ENCODE peak calls at places on chromosomes 4 and X, in four cellular contexts. Y is GM12878, J is WTC11, A is A549. V is an unnamed sample.

GRCh38 chr4:150987204-150987603 is 27.9 kb downstream of the LRBA start:
- DNase-seq in Y (no peak), A (no peak), J (no peak), V (no peak)

GRCh38 chr4:75612306-75612705 is 18.0 kb downstream of the CDKL2 start:
- DNase-seq in A (no peak), Y (no peak), J (no peak), V (no peak)

GRCh38 chrX:148070504-148070877 is 89.4 kb downstream of the FMR1NB start:
- DNase-seq in A (no peak), Y (no peak), J (no peak), V (no peak)

GRCh38 chrX:85611926-85612325 is 232.5 kb upstream of the POF1B start:
- DNase-seq in A (peak), J (no peak), Y (no peak), V (no peak)

GRCh38 chr4:101086801-101087586 is 260.3 kb downstream of the PPP3CA start:
- DNase-seq in A (peak), J (peak), Y (no peak), V (peak)

GRCh38 chr4:10346023-10346422 is 111.2 kb downstream of the ZNF518B start:
- DNase-seq in J (no peak), Y (no peak), A (no peak), V (no peak)

GRCh38 chrX:10591363-10592036 is 28.9 kb downstream of the MID1 start:
- DNase-seq in A (no peak), Y (no peak), J (no peak), V (no peak)

GRCh38 chr4:140219567-140219966 is 65.6 kb upstream of the MAML3 start:
- DNase-seq in A (no peak), J (no peak), Y (no peak), V (no peak)

GRCh38 chrX:153642313-153642654 is 4.7 kb upstream of the DUSP9 start:
- DNase-seq in Y (no peak), A (no peak), J (peak), V (no peak)

GRCh38 chr4:67687639-67688038 is 13.3 kb downstream of the UBA6 start:
- DNase-seq in J (no peak), Y (no peak), A (no peak), V (no peak)

GRCh38 chr4:186845137-186845842 is 121.6 kb upstream of the FAT1 start:
- DNase-seq in J (no peak), Y (no peak), A (peak), V (peak)
- TF ChIP-seq ESRRA in J (no peak), Y (no peak), A (no peak), V (no peak)

DNA sequence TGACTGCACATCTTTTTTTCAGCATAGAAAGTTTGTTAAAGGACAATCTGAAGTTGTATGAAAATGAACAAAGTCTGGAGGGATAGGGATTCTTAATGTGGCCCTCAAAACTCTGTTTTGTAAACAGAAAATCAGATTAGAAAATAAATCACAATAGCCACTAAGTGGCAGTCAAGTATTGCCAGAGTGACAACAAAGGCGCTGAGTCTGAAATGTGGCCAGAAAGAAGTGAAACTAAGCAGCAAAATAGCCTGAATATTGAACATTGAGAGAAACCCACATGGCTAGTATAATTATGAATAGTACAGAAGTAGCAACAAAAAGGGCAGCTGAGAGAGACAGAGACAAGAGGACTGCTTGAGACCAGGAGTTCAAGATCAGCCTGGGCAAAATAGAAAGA is 81.1 kb upstream of the CT45A1 start:
- DNase-seq in J (no peak), Y (peak), A (no peak), V (no peak)
- TF ChIP-seq ESRRA in J (no peak), Y (no peak), A (no peak), V (no peak)

GRCh38 chr4:129526812-129527211 is 430.9 kb downstream of the C4orf33 start:
- DNase-seq in Y (no peak), A (peak), J (no peak), V (peak)
- TF ChIP-seq ESRRA in Y (no peak), A (no peak), J (no peak), V (no peak)

GRCh38 chr4:16663722-16664121 is 234.7 kb downstream of the LDB2 start:
- DNase-seq in Y (no peak), A (no peak), J (no peak), V (no peak)
- TF ChIP-seq ESRRA in Y (no peak), A (no peak), J (no peak), V (no peak)

GRCh38 chrX:87409113-87409841 is 108.3 kb upstream of the KLHL4 start:
- DNase-seq in J (no peak), A (peak), Y (no peak), V (peak)
- TF ChIP-seq ESRRA in J (no peak), A (no peak), Y (no peak), V (no peak)

GRCh38 chr4:184337907-184338306 is 120.2 kb upstream of the ENPP6 start:
- DNase-seq in J (no peak), Y (no peak), A (no peak), V (no peak)

GRCh38 chr4:184330008-184330400 is 112.3 kb upstream of the ENPP6 start:
- DNase-seq in Y (peak), J (no peak), A (no peak), V (no peak)

GRCh38 chr4:184331155-184331995 is 113.7 kb upstream of the ENPP6 start:
- DNase-seq in J (no peak), Y (no peak), A (no peak), V (no peak)

DNA sequence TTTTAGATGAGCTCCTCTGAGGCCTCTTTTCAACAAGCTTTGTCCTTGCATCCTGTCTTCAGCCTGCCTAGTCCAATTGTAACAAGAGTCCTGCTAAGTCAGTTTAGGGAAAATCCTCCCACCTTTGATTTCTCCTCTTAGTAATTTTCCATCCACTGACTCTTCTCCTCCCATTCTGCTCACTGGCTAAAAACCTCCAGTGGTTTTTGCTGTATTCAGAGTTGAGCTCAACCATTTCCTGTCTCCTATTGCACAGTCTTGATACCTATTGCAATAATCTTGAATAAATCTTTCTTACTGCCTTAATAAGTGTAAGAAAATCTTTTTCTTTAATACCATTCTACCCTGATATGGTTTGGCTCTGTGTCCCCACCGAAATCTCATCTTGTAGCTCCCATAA is 117.8 kb upstream of the ENPP6 start:
- DNase-seq in Y (no peak), J (no peak), A (no peak), V (no peak)
- TF ChIP-seq ESRRA in Y (no peak), J (no peak), A (no peak), V (no peak)